ENCODE peak calls at places on chromosomes 6 and 20, in eight cellular contexts. Z, X, T, Y, A, S, V and E are unnamed samples. For H3K4me1, the result is how much of the 10 kb centered on the place peaks cover.

GRCh38 chr6:78995946-78996345 is 82.1 kb downstream of the PHIP start:
- DNase-seq in Z (no peak), X (no peak), T (no peak), Y (peak), A (no peak), S (no peak), V (no peak), E (no peak)

GRCh38 chr6:133698272-133698671 is 190.6 kb upstream of the TCF21 start:
- DNase-seq in Z (no peak), X (no peak), T (no peak), Y (no peak), A (no peak), S (no peak), V (no peak), E (no peak)

GRCh38 chr6:31083742-31084354 is 28.5 kb downstream of the C6orf15 start:
- DNase-seq in Z (peak), X (no peak), T (peak), Y (peak), A (no peak), S (peak), V (no peak), E (peak)

GRCh38 chr6:79307321-79308036 is 73.0 kb upstream of the HMGN3 start:
- DNase-seq in Z (no peak), X (no peak), T (peak), Y (no peak), A (no peak), S (no peak), V (no peak), E (no peak)

GRCh38 chr6:130900913-130901312 is 73.7 kb downstream of the SMLR1 start:
- DNase-seq in Z (no peak), X (no peak), T (no peak), Y (peak), A (peak), S (peak), V (peak), E (peak)

GRCh38 chr6:127058027-127058426 is 60.4 kb upstream of the RSPO3 start:
- DNase-seq in Z (no peak), X (no peak), T (no peak), Y (peak), A (no peak), S (no peak), V (no peak), E (no peak)

GRCh38 chr6:31270788-31271640 is 878 bp downstream of the HLA-C start:
- DNase-seq in Z (peak), X (peak), T (no peak), Y (peak), A (no peak), S (no peak), V (peak), E (peak)

GRCh38 chr20:41095110-41095969 is 42.0 kb upstream of the PLCG1 start:
- DNase-seq in Z (peak), X (peak), T (peak), Y (peak), A (peak), S (peak), V (no peak), E (peak)

GRCh38 chr20:4056880-4057279 is 41.5 kb upstream of the RNF24 start:
- DNase-seq in Z (no peak), X (no peak), T (no peak), Y (no peak), A (no peak), S (no peak), V (no peak), E (peak)

GRCh38 chr6:112203577-112204349 is 50.6 kb downstream of the LAMA4 start:
- DNase-seq in Z (no peak), X (no peak), T (peak), Y (peak), A (peak), S (peak), V (no peak), E (no peak)

GRCh38 chr6:82988904-82989303 is 76.7 kb downstream of the UBE3D start:
- DNase-seq in Z (no peak), X (no peak), T (no peak), Y (peak), A (no peak), S (no peak), V (no peak), E (no peak)

GRCh38 chr20:11091496-11091895 is 417.7 kb upstream of the JAG1 start:
- DNase-seq in Z (no peak), X (no peak), T (no peak), Y (no peak), A (no peak), S (no peak), V (no peak), E (no peak)

GRCh38 chr6:139330271-139330670 is 38.5 kb upstream of the TXLNB start:
- DNase-seq in Z (no peak), X (no peak), T (no peak), Y (no peak), A (no peak), S (no peak), V (no peak), E (no peak)

GRCh38 chr6:158465747-158466146 is 94.1 kb upstream of the TMEM181 start:
- DNase-seq in Z (no peak), X (no peak), T (no peak), Y (no peak), A (no peak), S (no peak), V (no peak), E (no peak)

GRCh38 chr20:57260959-57261357 is 5.5 kb downstream of the BMP7 start:
- DNase-seq in Z (no peak), X (no peak), T (no peak), Y (peak), A (no peak), S (no peak), V (no peak), E (no peak)

GRCh38 chr20:12775041-12775440 is 233.7 kb upstream of the SPTLC3 start:
- DNase-seq in Z (no peak), X (no peak), T (no peak), Y (no peak), A (no peak), S (no peak), V (no peak), E (no peak)

GRCh38 chr6:148723484-148723883 is 23.3 kb upstream of the UST start:
- DNase-seq in Z (no peak), X (no peak), T (no peak), Y (peak), A (no peak), S (no peak), V (no peak), E (no peak)

GRCh38 chr6:54335871-54336270 is 27.6 kb downstream of the TINAG start:
- DNase-seq in Z (no peak), X (no peak), T (peak), Y (peak), A (peak), S (peak), V (no peak), E (no peak)

DNA sequence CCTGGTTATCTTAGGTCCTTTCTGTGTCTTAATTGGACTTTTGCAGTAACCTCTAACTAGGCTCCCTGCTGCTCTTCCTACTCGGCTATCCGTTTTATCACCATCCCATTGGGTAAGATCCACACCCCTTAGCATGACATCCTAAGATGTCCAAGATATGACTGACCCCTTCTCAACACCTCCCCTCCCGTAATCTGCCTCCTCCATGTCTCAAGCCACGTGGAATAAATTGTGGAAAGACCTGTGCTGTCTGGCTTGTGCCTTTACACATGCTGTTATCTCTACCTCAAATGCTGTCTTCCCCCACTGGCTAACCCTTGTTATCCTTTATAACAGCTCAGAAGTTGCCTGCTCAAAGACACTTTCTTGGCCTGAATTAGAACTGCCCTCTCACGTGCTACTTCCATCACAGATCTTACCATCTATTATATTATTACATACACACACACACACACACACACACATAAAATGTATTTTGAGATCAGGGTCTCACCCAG is 26.5 kb downstream of the EIF2S2 start:
- DNase-seq in Z (no peak), X (no peak), T (no peak), Y (no peak), A (no peak), S (no peak), V (no peak), E (peak)
- TF ChIP-seq POLR2A in Z (no peak), X (no peak), T (no peak), Y (no peak), A (no peak), S (no peak), V (no peak), E (no peak)

GRCh38 chr6:109182590-109182989 is 87.3 kb downstream of the CEP57L1 start:
- DNase-seq in Z (no peak), X (no peak), T (peak), Y (no peak), A (no peak), S (no peak), V (no peak), E (no peak)
- H3K4me1 ChIP-seq in Z (under half), X (under half), T (under half), Y (under half), A (under half), S (under half), V (under half), E (under half)

GRCh38 chr6:36025932-36026327 is 1.5 kb upstream of the SLC26A8 start:
- DNase-seq in Z (no peak), X (no peak), T (peak), Y (peak), A (no peak), S (no peak), V (no peak), E (no peak)

GRCh38 chr6:36028088-36028886 is 679 bp downstream of the MAPK14 start:
- DNase-seq in Z (peak), X (no peak), T (peak), Y (peak), A (no peak), S (no peak), V (no peak), E (peak)

GRCh38 chr6:36029464-36029863 is 1.9 kb downstream of the MAPK14 start:
- DNase-seq in Z (no peak), X (no peak), T (peak), Y (peak), A (no peak), S (no peak), V (no peak), E (no peak)

GRCh38 chr6:36028887-36029324 is 1.3 kb downstream of the MAPK14 start:
- DNase-seq in Z (peak), X (no peak), T (peak), Y (peak), A (peak), S (no peak), V (peak), E (peak)

GRCh38 chr6:36027501-36028087 is at the start of gene MAPK14:
- DNase-seq in Z (peak), X (peak), T (peak), Y (peak), A (peak), S (peak), V (peak), E (peak)
- TF ChIP-seq POLR2A in Z (peak), X (peak), T (peak), Y (peak), A (peak), S (peak), V (peak), E (peak)

GRCh38 chr6:168576388-168576787 is 135.4 kb downstream of the SMOC2 start:
- DNase-seq in Z (no peak), X (no peak), T (no peak), Y (no peak), A (no peak), S (no peak), V (no peak), E (no peak)
- H3K4me1 ChIP-seq in Z (under half), X (under half), T (under half), Y (under half), A (under half), S (under half), V (under half), E (under half)